ENCODE peak calls at places on chromosomes 11 and 22, in ten cellular contexts. S, D, Q, Z, X, L, N, W, U and E are unnamed samples.

GRCh38 chr22:46546466-46547178 is 9.2 kb upstream of the CELSR1 start:
- DNase-seq in L (no peak), Q (peak; percentile 50), D (peak; percentile 95), N (no peak), S (no peak), U (peak; percentile 70), X (peak; percentile 64), Z (no peak), W (peak; percentile 18), E (peak; percentile 91)

GRCh38 chr11:1869427-1870325 is 16.8 kb downstream of the LSP1 start:
- DNase-seq in D (no peak), Z (no peak), X (no peak), N (no peak), Q (no peak), U (no peak), W (no peak), L (no peak), S (no peak), E (peak; percentile 44)

GRCh38 chr22:40107756-40108437 is 69.8 kb upstream of the TNRC6B start:
- DNase-seq in X (peak; percentile 36), S (peak; percentile 12), W (peak; percentile 48), L (no peak), Z (peak; percentile 43), N (peak; percentile 16), Q (peak; percentile 60), U (peak; percentile 27), D (no peak), E (peak; percentile 26)

GRCh38 chr11:65491614-65492386 is 7.0 kb upstream of the MALAT1 start:
- DNase-seq in D (no peak), S (peak; percentile 90), W (peak; percentile 88), N (no peak), Q (peak; percentile 99), U (peak; percentile 95), Z (no peak), L (peak; percentile 68), X (peak; percentile 95), E (peak; percentile 83)

GRCh38 chr11:20027546-20028014 is 132.7 kb downstream of the DBX1 start:
- DNase-seq in W (no peak), N (no peak), Q (no peak), X (no peak), S (no peak), U (no peak), D (no peak), Z (no peak), L (no peak), E (no peak)

GRCh38 chr11:16484434-16484833 is 128.1 kb upstream of the SOX6 start:
- DNase-seq in N (no peak), U (no peak), S (no peak), W (no peak), D (no peak), Z (no peak), Q (no peak), X (no peak), L (no peak), E (no peak)

GRCh38 chr11:117095301-117096139 is 2.7 kb downstream of the SIK3 start:
- DNase-seq in D (no peak), N (peak; percentile 10), S (no peak), Q (peak; percentile 44), L (no peak), X (peak; percentile 73), W (no peak), U (no peak), Z (no peak), E (no peak)

GRCh38 chr22:37026325-37026724 is 6.8 kb downstream of the MPST start:
- DNase-seq in W (peak; percentile 44), U (no peak), D (no peak), L (no peak), N (no peak), S (no peak), Z (no peak), Q (no peak), X (no peak), E (no peak)

GRCh38 chr11:128848815-128849455 is 18.2 kb downstream of the KCNJ1 start:
- DNase-seq in U (peak; percentile 59), S (peak; percentile 55), N (peak; percentile 49), Q (peak; percentile 26), Z (peak; percentile 80), D (peak; percentile 64), W (no peak), L (peak; percentile 67), X (peak; percentile 58), E (peak; percentile 80)

GRCh38 chr11:89529619-89530018 is 38.4 kb upstream of the NOX4 start:
- DNase-seq in W (no peak), U (no peak), D (no peak), X (no peak), S (no peak), N (no peak), Q (no peak), L (no peak), Z (no peak), E (no peak)

GRCh38 chr22:37476389-37477329 is 9.5 kb downstream of the MFNG start:
- DNase-seq in N (no peak), U (no peak), Z (no peak), L (no peak), X (no peak), D (no peak), W (no peak), S (no peak), Q (no peak), E (no peak)

GRCh38 chr11:61149624-61150615 is 11.3 kb downstream of the VPS37C start:
- DNase-seq in Q (no peak), U (no peak), N (no peak), D (no peak), W (peak; percentile 47), S (peak; percentile 30), X (peak; percentile 60), Z (no peak), L (no peak), E (peak; percentile 76)

GRCh38 chr22:41257696-41258095 is 17.0 kb upstream of the CHADL start:
- DNase-seq in Z (no peak), X (no peak), W (no peak), L (no peak), Q (no peak), S (no peak), D (no peak), U (no peak), N (no peak), E (no peak)

GRCh38 chr11:110317516-110317932 is 21.1 kb upstream of the RDX start:
- DNase-seq in Z (no peak), L (no peak), U (peak; percentile 60), X (peak; percentile 72), Q (peak; percentile 36), W (no peak), S (no peak), D (peak; percentile 52), N (no peak), E (no peak)

GRCh38 chr22:47192651-47193437 is 430.4 kb downstream of the TBC1D22A start:
- DNase-seq in W (peak; percentile 84), S (peak; percentile 84), L (no peak), X (no peak), N (no peak), Q (no peak), Z (peak; percentile 8), U (no peak), D (no peak), E (peak; percentile 14)

GRCh38 chr11:9596926-9597325 is 23.5 kb downstream of the WEE1 start:
- DNase-seq in U (no peak), S (no peak), X (no peak), L (no peak), W (no peak), Q (no peak), Z (no peak), N (no peak), D (no peak), E (no peak)

GRCh38 chr11:46338988-46339666 is 8.1 kb upstream of the DGKZ start:
- DNase-seq in X (no peak), D (peak; percentile 73), Z (no peak), U (no peak), N (no peak), L (peak; percentile 40), Q (no peak), S (no peak), W (no peak), E (no peak)

GRCh38 chr11:64230209-64230984 is at the start of gene DNAJC4:
- DNase-seq in L (peak; percentile 95), W (peak; percentile 95), Q (peak; percentile 77), S (peak; percentile 96), N (peak; percentile 94), U (peak; percentile 96), X (peak; percentile 86), Z (peak; percentile 92), D (peak; percentile 98), E (peak; percentile 98)

GRCh38 chr22:49753961-49754673 is 73.6 kb downstream of the BRD1 start:
- DNase-seq in X (no peak), Q (no peak), N (no peak), U (no peak), Z (no peak), S (no peak), D (no peak), W (peak; percentile 45), L (no peak), E (no peak)

GRCh38 chr22:27247691-27248434 is 553.7 kb downstream of the MN1 start:
- DNase-seq in U (peak; percentile 41), N (no peak), Q (peak; percentile 31), S (no peak), Z (no peak), L (peak; percentile 11), X (peak; percentile 90), D (no peak), W (no peak), E (peak; percentile 68)

GRCh38 chr22:39388261-39389011 is 11.1 kb upstream of the TAB1 start:
- DNase-seq in N (peak; percentile 93), U (peak; percentile 90), Q (peak; percentile 76), L (no peak), W (peak; percentile 77), Z (peak; percentile 80), S (peak; percentile 84), X (peak; percentile 84), D (peak; percentile 97), E (peak; percentile 91)

GRCh38 chr11:9170450-9170849 is 79.1 kb upstream of the SCUBE2 start:
- DNase-seq in S (no peak), L (no peak), D (no peak), W (no peak), Z (no peak), Q (peak; percentile 76), N (no peak), X (peak; percentile 55), U (peak; percentile 41), E (no peak)

GRCh38 chr11:35049906-35050531 is 89.0 kb upstream of the CD44 start:
- DNase-seq in Q (no peak), L (peak; percentile 68), U (no peak), W (no peak), Z (no peak), D (no peak), N (no peak), X (no peak), S (no peak), E (no peak)

GRCh38 chr11:65225284-65226102 is 36.3 kb upstream of the POLA2 start:
- DNase-seq in N (peak; percentile 69), W (peak; percentile 66), Q (peak; percentile 55), U (peak; percentile 76), S (peak; percentile 69), Z (peak; percentile 57), X (peak; percentile 66), L (peak; percentile 70), D (peak; percentile 49), E (peak; percentile 67)

GRCh38 chr11:70311616-70312015 is 41.1 kb downstream of the PPFIA1 start:
- DNase-seq in S (no peak), U (no peak), X (no peak), L (no peak), Z (no peak), D (no peak), Q (no peak), W (no peak), N (no peak), E (no peak)

GRCh38 chr11:86069408-86070086 is 663 bp upstream of the PICALM start:
- DNase-seq in W (no peak), Z (no peak), N (no peak), L (peak; percentile 90), D (peak; percentile 80), S (peak; percentile 26), U (peak; percentile 50), X (peak; percentile 97), Q (peak; percentile 91), E (peak; percentile 27)

GRCh38 chr11:70527046-70527395 is 128.7 kb downstream of the CTTN start:
- DNase-seq in U (no peak), W (no peak), L (no peak), D (peak; percentile 56), S (no peak), Z (no peak), N (no peak), Q (no peak), X (no peak), E (no peak)

GRCh38 chr11:62077136-62077535 is 46.7 kb upstream of the INCENP start:
- DNase-seq in X (no peak), L (no peak), N (no peak), W (no peak), Z (no peak), D (no peak), S (no peak), Q (peak; percentile 20), U (no peak), E (no peak)